ENCODE peak calls at places on chromosomes 6 and 20, in four cellular contexts. F, Z, Y and X are unnamed samples.
A peak's percentile ranks its signal among the peaks of the same experiment; 100 is the strongest.

GRCh38 chr6:56652231-56652630 is 9.5 kb upstream of the DST start:
- DNase-seq in F (no peak), Z (no peak), Y (no peak), X (no peak)

GRCh38 chr20:37763105-37763504 is 69.3 kb downstream of the CTNNBL1 start:
- DNase-seq in F (no peak), Z (no peak), Y (no peak), X (no peak)

GRCh38 chr20:25070821-25071473 is 11.0 kb downstream of the VSX1 start:
- DNase-seq in F (no peak), Z (no peak), Y (no peak), X (no peak)

GRCh38 chr6:134223761-134224445 is 94.0 kb downstream of the SGK1 start:
- DNase-seq in F (no peak), Z (no peak), Y (no peak), X (no peak)

GRCh38 chr20:32966881-32967781 is 37.1 kb downstream of the SUN5 start:
- DNase-seq in F (peak; percentile 26), Z (no peak), Y (no peak), X (no peak)

GRCh38 chr6:111746983-111747773 is 126.1 kb downstream of the FYN start:
- DNase-seq in F (no peak), Z (no peak), Y (no peak), X (no peak)

GRCh38 chr20:14337400-14338171 is at the start of gene FLRT3:
- DNase-seq in F (peak; percentile 88), Z (peak; percentile 96), Y (peak; percentile 73), X (peak; percentile 69)

GRCh38 chr6:70479236-70479635 is 65.9 kb downstream of the FAM135A start:
- DNase-seq in F (no peak), Z (no peak), Y (no peak), X (no peak)

GRCh38 chr6:143245656-143246055 is 185.0 kb downstream of the AIG1 start:
- DNase-seq in F (no peak), Z (no peak), Y (no peak), X (no peak)

GRCh38 chr6:149473080-149474052 is 11.4 kb downstream of the ZC3H12D start:
- DNase-seq in F (no peak), Z (no peak), Y (peak; percentile 87), X (no peak)
- TF ChIP-seq CTCF in F (no peak), Z (no peak), Y (no peak), X (no peak)

GRCh38 chr6:42281570-42281969 is 63.9 kb upstream of the MRPS10 start:
- DNase-seq in F (no peak), Z (no peak), Y (no peak), X (no peak)

GRCh38 chr6:42279966-42280629 is 62.4 kb upstream of the MRPS10 start:
- DNase-seq in F (peak; percentile 79), Z (no peak), Y (no peak), X (no peak)

GRCh38 chr6:42278131-42278853 is 60.6 kb upstream of the MRPS10 start:
- DNase-seq in F (no peak), Z (no peak), Y (no peak), X (no peak)

GRCh38 chr6:42281016-42281533 is 63.4 kb upstream of the MRPS10 start:
- DNase-seq in F (no peak), Z (no peak), Y (no peak), X (no peak)

GRCh38 chr6:42279144-42279781 is 61.6 kb upstream of the MRPS10 start:
- DNase-seq in F (peak; percentile 71), Z (no peak), Y (peak; percentile 76), X (no peak)
- H3K4me3 ChIP-seq in F (no peak overlapping the region), Z (no peak overlapping the region), Y (no peak overlapping the region), X (no peak overlapping the region)

GRCh38 chr6:98037571-98037970 is 754.6 kb upstream of the MMS22L start:
- DNase-seq in F (no peak), Z (no peak), Y (no peak), X (no peak)
- TF ChIP-seq CTCF in F (no peak), Z (no peak), Y (no peak), X (no peak)

GRCh38 chr6:7048859-7049258 is 58.9 kb upstream of the RREB1 start:
- DNase-seq in F (no peak), Z (no peak), Y (no peak), X (no peak)
- H3K4me3 ChIP-seq in F (no peak overlapping the region), Z (no peak overlapping the region), Y (no peak overlapping the region), X (no peak overlapping the region)

GRCh38 chr6:79764758-79765157 is 133.6 kb downstream of the SH3BGRL2 start:
- DNase-seq in F (no peak), Z (no peak), Y (no peak), X (no peak)

GRCh38 chr6:79763301-79763700 is 132.2 kb downstream of the SH3BGRL2 start:
- DNase-seq in F (no peak), Z (no peak), Y (no peak), X (no peak)

GRCh38 chr6:79756496-79756895 is 125.4 kb downstream of the SH3BGRL2 start:
- DNase-seq in F (no peak), Z (no peak), Y (no peak), X (no peak)

DNA sequence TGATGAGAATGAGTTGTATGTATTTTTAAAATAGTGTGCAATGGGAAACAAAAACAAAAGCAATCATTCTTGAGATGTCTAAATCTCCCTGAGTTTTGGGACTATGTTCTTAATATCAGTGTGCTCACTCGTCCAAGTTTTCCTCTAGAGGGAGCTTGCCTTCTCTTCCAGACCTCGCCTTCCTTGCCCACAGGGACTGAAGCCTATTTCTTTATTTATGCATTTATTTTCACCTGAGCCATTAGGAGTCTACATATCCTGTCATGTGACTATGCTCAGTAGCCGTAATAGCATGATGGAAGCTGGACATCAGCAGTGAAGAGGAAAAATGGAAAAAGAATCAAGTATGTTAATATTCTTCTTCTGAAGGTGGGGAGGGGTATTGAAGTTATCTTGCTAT is 131.2 kb downstream of the SH3BGRL2 start:
- DNase-seq in F (no peak), Z (no peak), Y (no peak), X (no peak)
- TF ChIP-seq CTCF in F (no peak), Z (peak; percentile 21), Y (no peak), X (no peak)

GRCh38 chr6:37218501-37218900 is 39.1 kb upstream of the TBC1D22B start:
- DNase-seq in F (no peak), Z (no peak), Y (no peak), X (no peak)

GRCh38 chr6:37218061-37218460 is 39.5 kb upstream of the TBC1D22B start:
- DNase-seq in F (no peak), Z (no peak), Y (no peak), X (no peak)

GRCh38 chr6:37222125-37222967 is 35.2 kb upstream of the TBC1D22B start:
- DNase-seq in F (peak; percentile 81), Z (no peak), Y (peak; percentile 85), X (peak; percentile 91)

GRCh38 chr6:37222992-37223391 is 34.6 kb upstream of the TBC1D22B start:
- DNase-seq in F (no peak), Z (no peak), Y (no peak), X (no peak)

GRCh38 chr6:37221585-37222124 is 35.9 kb upstream of the TBC1D22B start:
- DNase-seq in F (no peak), Z (no peak), Y (no peak), X (no peak)
- H3K4me3 ChIP-seq in F (peak overlapping the region; percentile 58), Z (peak overlapping the region; percentile 60), Y (no peak overlapping the region), X (peak overlapping the region; percentile 76)

DNA sequence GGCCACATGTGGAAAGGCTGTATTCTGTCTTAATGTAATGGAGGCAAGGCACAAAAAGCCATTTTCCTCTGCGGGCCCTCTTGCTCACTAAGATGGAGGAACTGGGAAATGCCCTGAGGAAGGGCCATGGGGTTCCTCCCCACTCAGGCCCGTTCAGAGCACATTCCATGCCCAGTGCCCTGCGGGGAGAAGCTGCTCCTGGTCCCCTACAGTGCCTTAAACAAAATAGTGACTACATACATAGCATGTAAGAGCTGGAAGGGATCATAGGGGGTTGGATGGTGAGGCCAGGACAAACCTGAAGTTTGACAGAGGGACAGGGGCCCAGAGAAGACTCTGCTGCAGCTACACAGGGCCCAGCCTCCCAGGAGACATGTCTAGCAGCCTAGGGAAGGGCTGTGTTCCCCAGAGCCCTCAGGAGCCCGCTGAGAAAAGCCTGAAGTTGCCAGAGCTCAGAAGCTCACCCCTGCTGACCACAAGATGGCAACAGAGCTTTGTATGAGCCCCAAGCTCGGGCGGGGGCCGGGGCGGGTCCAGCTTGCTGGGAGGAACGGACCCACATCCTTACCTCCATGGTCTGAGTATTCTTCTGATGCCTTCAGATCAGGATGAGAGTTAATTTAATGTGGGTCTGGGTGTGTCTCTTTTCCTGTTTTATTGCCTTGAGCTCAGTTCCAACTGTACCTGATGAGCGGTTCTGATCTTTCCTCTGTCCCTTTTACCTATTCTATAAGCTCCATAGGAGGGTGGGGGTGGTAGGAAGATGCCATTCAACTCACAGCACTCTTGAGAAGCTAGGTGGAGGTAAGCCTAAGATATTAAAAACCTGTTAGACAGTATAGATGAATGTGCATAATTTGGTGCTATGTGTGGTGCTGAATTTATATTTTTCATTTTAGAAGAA is 242.9 kb downstream of the CDC5L start:
- DNase-seq in F (no peak), Z (peak; percentile 23), Y (peak; percentile 42), X (peak; percentile 56)
- TF ChIP-seq CTCF in F (no peak), Z (peak; percentile 71), Y (no peak), X (peak; percentile 39)

GRCh38 chr20:458766-459165 is 3.6 kb downstream of the TBC1D20 start:
- DNase-seq in F (no peak), Z (no peak), Y (no peak), X (no peak)
- H3K4me3 ChIP-seq in F (no peak overlapping the region), Z (no peak overlapping the region), Y (no peak overlapping the region), X (no peak overlapping the region)

DNA sequence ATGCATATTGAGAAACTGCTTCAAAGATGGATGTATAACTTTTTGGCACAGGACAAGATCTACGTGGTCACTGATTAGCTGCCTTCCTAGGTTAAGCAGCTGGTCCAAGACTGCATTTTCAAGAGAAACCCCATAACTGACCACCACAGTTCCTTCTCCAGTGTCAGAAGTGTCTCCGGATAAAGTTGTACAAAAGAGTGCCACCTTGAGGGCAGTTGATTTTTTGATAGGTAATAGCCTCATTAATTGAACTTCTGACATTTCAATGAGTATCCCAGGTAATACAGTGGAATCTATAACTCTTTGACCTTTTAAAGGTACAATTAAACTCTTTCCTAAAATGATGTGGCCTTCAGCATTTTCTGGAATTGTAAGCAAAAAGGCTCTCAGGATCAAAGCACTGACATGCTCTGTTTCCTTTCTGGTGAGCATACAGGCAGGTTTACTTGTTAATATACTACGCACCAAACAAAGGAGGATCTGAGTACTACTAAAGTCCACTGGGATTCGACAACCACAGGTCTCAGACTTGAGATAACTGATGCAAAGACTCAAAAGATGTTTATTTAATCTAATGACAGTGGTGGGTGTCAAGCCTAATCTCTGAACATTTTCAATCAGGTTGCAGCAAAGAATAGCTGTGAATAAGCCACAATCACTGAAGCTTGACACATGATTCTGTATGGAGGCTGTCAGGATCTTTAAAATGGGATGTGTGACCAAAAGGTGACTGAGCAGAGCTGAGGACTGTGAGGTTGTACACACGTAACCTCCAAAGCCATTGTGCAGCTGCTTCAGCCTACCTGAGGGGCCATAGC is 21.2 kb downstream of the MKKS start:
- DNase-seq in F (no peak), Z (no peak), Y (no peak), X (no peak)
- TF ChIP-seq CTCF in F (no peak), Z (peak; percentile 37), Y (no peak), X (no peak)

GRCh38 chr20:51156041-51156795 is 133.3 kb upstream of the KCNG1 start:
- DNase-seq in F (peak; percentile 86), Z (peak; percentile 26), Y (no peak), X (no peak)
- H3K4me3 ChIP-seq in F (no peak overlapping the region), Z (no peak overlapping the region), Y (no peak overlapping the region), X (no peak overlapping the region)